ENCODE peak calls at places on chromosomes 3 and 15, in five cellular contexts. U is astrocyte; C is ascending aorta; W is uterus; G is CD8-positive, alpha-beta memory T cell. R is an unnamed sample.

GRCh38 chr3:53805463-53806159 is 40.6 kb downstream of the CHDH start:
- DNase-seq in U (no peak), C (peak; percentile 3), W (no peak), G (no peak), R (no peak)

GRCh38 chr3:54951405-54951804 is 23.5 kb upstream of the LRTM1 start:
- DNase-seq in U (peak; percentile 88), C (peak; percentile 73), W (peak; percentile 73), G (no peak), R (peak; percentile 86)

GRCh38 chr15:57224664-57225063 is 151.6 kb upstream of the CGNL1 start:
- DNase-seq in U (peak; percentile 88), C (no peak), W (no peak), G (no peak), R (no peak)

GRCh38 chr15:101185336-101185735 is 66.5 kb downstream of the CHSY1 start:
- DNase-seq in U (no peak), C (no peak), W (no peak), G (no peak), R (no peak)

GRCh38 chr15:74382004-74382816 is 14.8 kb upstream of the CYP11A1 start:
- DNase-seq in U (no peak), C (peak; percentile 88), W (peak; percentile 81), G (peak; percentile 83), R (peak; percentile 91)

GRCh38 chr3:8532251-8532831 is 30.7 kb downstream of the LMCD1 start:
- DNase-seq in U (peak; percentile 53), C (no peak), W (peak; percentile 52), G (no peak), R (peak; percentile 39)

GRCh38 chr3:76669305-76669704 is 370.6 kb upstream of the ROBO2 start:
- DNase-seq in U (no peak), C (no peak), W (no peak), G (no peak), R (no peak)

GRCh38 chr3:72273615-72274014 is 488.7 kb upstream of the PROK2 start:
- DNase-seq in U (peak; percentile 96), C (no peak), W (no peak), G (no peak), R (no peak)

GRCh38 chr3:99875925-99876781 is 58.5 kb downstream of the CMSS1 start:
- DNase-seq in U (peak; percentile 65), C (peak; percentile 91), W (peak; percentile 83), G (peak; percentile 74), R (peak; percentile 82)

GRCh38 chr3:197363553-197364409 is 65.4 kb upstream of the DLG1 start:
- DNase-seq in U (no peak), C (no peak), W (no peak), G (no peak), R (no peak)

GRCh38 chr3:38558864-38559263 is 62.7 kb downstream of the EXOG start:
- DNase-seq in U (no peak), C (no peak), W (no peak), G (no peak), R (no peak)

GRCh38 chr3:146164071-146164470 is 3.1 kb upstream of the PLOD2 start:
- DNase-seq in U (peak; percentile 53), C (no peak), W (no peak), G (no peak), R (no peak)

GRCh38 chr3:15148614-15149013 is 49.7 kb upstream of the RBSN start:
- DNase-seq in U (no peak), C (no peak), W (peak; percentile 20), G (no peak), R (peak; percentile 17)

GRCh38 chr3:113104746-113105479 is 106.4 kb upstream of the BOC start:
- DNase-seq in U (no peak), C (no peak), W (no peak), G (no peak), R (no peak)

GRCh38 chr3:7710284-7710683 is 791.3 kb upstream of the LMCD1 start:
- DNase-seq in U (peak; percentile 15), C (no peak), W (no peak), G (no peak), R (no peak)

GRCh38 chr3:111861396-111861795 is 2.3 kb downstream of the PHLDB2 start:
- DNase-seq in U (no peak), C (no peak), W (no peak), G (no peak), R (no peak)

GRCh38 chr15:92616621-92617179 is 38.9 kb downstream of the FAM174B start:
- DNase-seq in U (peak; percentile 34), C (peak; percentile 58), W (peak; percentile 46), G (no peak), R (peak; percentile 77)

GRCh38 chr15:38297623-38298388 is 45.2 kb downstream of the SPRED1 start:
- DNase-seq in U (peak; percentile 61), C (no peak), W (no peak), G (no peak), R (no peak)

DNA sequence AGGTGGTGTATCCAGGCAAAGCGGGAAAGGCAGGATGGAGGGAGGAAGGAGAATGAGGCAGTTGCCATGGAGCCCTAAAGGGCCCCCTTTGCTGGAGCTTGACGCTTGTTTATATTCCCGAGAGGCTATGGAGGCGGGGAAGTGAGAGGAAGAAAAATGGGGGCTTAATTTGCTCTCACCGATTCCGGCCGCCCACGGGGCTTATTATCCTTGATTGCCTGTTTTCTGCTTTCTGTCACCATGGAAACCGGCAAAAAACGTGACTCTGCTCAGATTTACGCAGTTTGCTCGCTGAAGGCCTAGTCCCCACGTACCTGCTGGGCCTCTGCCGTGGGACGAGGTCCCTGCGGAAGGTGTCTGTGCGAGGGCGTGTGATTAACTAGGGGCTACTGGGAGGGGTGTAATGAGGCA is 110.6 kb upstream of the NDN start:
- DNase-seq in U (no peak), C (no peak), W (peak; percentile 14), G (no peak), R (no peak)
- H3K9me3 ChIP-seq in U (peaks cover 9% of the 10 kb centered on the region), C (no peaks in the 10 kb centered on the region), W (no peaks in the 10 kb centered on the region), G (no peaks in the 10 kb centered on the region), R (no peaks in the 10 kb centered on the region)

GRCh38 chr3:129004639-129005295 is 3.7 kb downstream of the EFCC1 start:
- DNase-seq in U (no peak), C (no peak), W (no peak), G (no peak), R (no peak)

GRCh38 chr3:129001817-129002572 is 891 bp downstream of the EFCC1 start:
- DNase-seq in U (no peak), C (no peak), W (no peak), G (no peak), R (peak; percentile 53)

GRCh38 chr3:129003578-129004112 is 2.5 kb downstream of the EFCC1 start:
- DNase-seq in U (no peak), C (no peak), W (no peak), G (peak; percentile 70), R (no peak)

GRCh38 chr3:129001101-129001816 is at the start of gene EFCC1:
- DNase-seq in U (no peak), C (peak; percentile 73), W (peak; percentile 62), G (no peak), R (peak; percentile 36)

DNA sequence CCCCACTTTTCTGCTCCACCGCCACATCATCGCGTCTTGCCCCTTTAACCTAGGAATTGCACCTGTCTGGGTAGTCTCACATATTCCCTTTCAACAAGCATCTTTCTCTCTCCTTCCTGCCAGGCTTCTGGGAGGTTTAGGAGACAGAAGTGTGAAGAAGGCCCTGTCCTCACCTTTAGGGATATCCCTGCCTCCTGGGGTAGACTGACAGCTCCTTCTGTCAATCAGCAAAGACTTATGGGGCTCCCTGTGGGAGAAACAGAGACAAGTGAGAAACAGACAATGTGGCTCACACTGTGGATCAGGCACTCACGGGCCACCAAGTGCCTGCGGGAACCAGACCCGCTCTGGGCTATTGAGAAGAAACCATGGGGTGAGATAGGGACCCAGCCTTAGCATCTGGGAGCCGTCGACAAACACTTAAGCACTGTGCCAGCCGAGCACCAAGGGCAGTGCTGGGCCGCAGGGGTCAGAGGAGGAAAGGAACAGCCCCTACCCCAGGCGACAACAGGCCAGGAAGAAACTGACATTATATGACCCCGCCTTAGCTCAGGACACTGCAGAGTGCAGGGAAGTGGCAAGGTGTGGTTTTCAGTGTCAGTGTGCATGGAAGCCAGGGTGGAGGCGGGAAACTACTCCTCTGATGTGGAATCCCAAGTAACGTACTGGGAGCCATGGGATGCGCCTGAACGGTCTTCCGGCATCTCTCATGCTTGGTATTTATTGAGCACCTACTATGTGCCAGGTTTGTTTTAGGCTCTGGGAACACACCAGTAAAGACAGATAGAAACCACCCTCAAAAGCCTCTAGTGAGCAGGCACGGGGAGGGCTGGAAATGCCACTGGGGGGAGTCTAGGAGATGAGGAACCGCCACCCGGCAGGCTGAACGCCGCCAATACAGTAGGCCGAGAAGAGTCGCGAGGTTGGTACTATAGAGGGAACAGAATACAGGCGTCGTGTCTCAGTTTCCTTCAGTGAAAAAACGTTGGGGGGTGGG is 1.8 kb downstream of the EFCC1 start:
- DNase-seq in U (no peak), C (no peak), W (no peak), G (no peak), R (no peak)
- H3K4me3 ChIP-seq in U (no peak overlapping the region), C (peak overlapping the region; percentile 61), W (no peak overlapping the region), G (no peak overlapping the region), R (no peak overlapping the region)

DNA sequence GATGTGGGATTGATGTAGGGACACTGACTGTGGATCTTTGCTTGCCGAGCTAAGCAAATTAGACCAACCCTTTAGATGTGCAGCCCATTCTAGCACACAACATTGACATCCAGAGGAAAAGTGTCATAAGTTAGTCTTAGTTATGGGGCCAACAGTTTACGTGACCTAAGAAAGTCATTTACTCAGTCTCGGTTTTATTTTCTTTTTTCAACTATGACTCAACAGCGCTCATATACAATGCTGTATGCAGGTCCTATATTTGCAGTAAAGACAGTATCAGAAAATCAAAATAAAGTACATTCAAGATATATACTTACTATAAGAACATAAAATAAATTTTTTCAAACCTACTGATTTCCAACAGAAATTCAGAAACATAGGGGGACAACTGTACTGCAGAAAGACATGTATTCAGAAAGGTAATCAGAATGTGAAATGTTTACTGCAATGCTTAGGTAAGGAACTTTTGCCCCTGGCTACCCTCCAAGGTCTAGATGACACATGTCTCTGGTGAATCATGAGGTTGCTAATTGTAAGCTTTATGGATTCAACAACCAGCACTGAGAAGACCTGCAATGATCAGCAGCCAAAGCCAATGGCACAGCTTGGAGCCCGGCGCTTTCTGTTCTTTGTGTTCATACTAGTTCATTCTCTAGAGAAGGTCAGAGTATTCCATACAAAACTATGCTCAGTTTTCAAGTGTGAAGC is 317.5 kb upstream of the CNTN6 start:
- DNase-seq in U (no peak), C (no peak), W (no peak), G (no peak), R (no peak)
- H3K9me3 ChIP-seq in U (no peaks in the 10 kb centered on the region), C (no peaks in the 10 kb centered on the region), W (no peaks in the 10 kb centered on the region), G (no peaks in the 10 kb centered on the region), R (no peaks in the 10 kb centered on the region)

GRCh38 chr15:63597033-63597790 is at the start of gene FBXL22:
- DNase-seq in U (peak; percentile 73), C (peak; percentile 72), W (peak; percentile 76), G (no peak), R (no peak)

GRCh38 chr15:63599401-63600000 is 2.3 kb downstream of the FBXL22 start:
- DNase-seq in U (no peak), C (peak; percentile 85), W (peak; percentile 67), G (peak; percentile 57), R (peak; percentile 72)

GRCh38 chr15:63596666-63597032 is 538 bp upstream of the FBXL22 start:
- DNase-seq in U (peak; percentile 22), C (no peak), W (no peak), G (no peak), R (no peak)

GRCh38 chr15:63598467-63599400 is 1.5 kb downstream of the FBXL22 start:
- DNase-seq in U (no peak), C (peak; percentile 84), W (peak; percentile 69), G (no peak), R (no peak)

DNA sequence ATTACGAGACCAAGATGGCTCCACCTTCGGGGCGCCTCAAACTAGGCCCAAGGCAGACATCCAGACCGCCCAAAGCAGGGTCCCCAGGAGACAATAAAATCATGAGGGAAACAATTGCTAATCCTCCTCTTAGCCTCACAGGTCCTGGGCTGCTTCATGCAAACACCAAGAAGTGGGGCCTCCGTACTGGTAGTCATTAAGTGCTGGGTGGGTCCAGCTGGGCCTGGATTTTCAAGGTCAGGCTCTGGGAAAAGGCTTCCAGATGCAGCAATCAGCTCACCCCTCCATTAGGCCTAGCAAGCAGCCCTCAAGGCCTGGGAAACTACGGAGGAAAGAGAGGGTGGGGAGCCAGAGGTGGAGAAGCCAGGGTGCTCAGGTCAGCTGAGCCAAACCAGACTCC is 634 bp downstream of the FBXL22 start:
- DNase-seq in U (no peak), C (no peak), W (no peak), G (no peak), R (no peak)
- H3K4me3 ChIP-seq in U (no peak overlapping the region), C (peak overlapping the region; percentile 86), W (peak overlapping the region; percentile 46), G (no peak overlapping the region), R (no peak overlapping the region)

R was measured in MG63.